ENCODE peak calls at places on chromosomes 12 and 14, in ten cellular contexts. One of them, this sample, is unnamed.

GRCh38 chr12:10310926-10311705 is 3.4 kb downstream of the KLRD1 start:
- DNase-seq in kidney: no peak
- DNase-seq in HFF-Myc: no peak
- DNase-seq in foreskin fibroblast: no peak
- DNase-seq in fibroblast of pulmonary artery: peak; percentile 53
- DNase-seq in SK-N-SH: no peak
- DNase-seq in uterus: no peak
- DNase-seq in tibial artery: no peak
- DNase-seq in brain microvascular endothelial cell: peak; percentile 16
- DNase-seq in GM13977: no peak
- DNase-seq in this sample: no peak

GRCh38 chr12:72380441-72380840 is 108.3 kb downstream of the TRHDE start:
- DNase-seq in kidney: no peak
- DNase-seq in HFF-Myc: no peak
- DNase-seq in foreskin fibroblast: no peak
- DNase-seq in fibroblast of pulmonary artery: no peak
- DNase-seq in SK-N-SH: no peak
- DNase-seq in uterus: no peak
- DNase-seq in tibial artery: no peak
- DNase-seq in brain microvascular endothelial cell: no peak
- DNase-seq in GM13977: no peak
- DNase-seq in this sample: no peak

GRCh38 chr14:94681300-94682060 is 69.3 kb downstream of the SERPINA3 start:
- DNase-seq in kidney: no peak
- DNase-seq in HFF-Myc: no peak
- DNase-seq in foreskin fibroblast: peak; percentile 20
- DNase-seq in fibroblast of pulmonary artery: peak; percentile 73
- DNase-seq in SK-N-SH: peak; percentile 59
- DNase-seq in uterus: no peak
- DNase-seq in tibial artery: no peak
- DNase-seq in brain microvascular endothelial cell: peak; percentile 60
- DNase-seq in GM13977: no peak
- DNase-seq in this sample: no peak

GRCh38 chr12:95648990-95649791 is 97.9 kb upstream of the USP44 start:
- DNase-seq in kidney: peak; percentile 78
- DNase-seq in HFF-Myc: no peak
- DNase-seq in foreskin fibroblast: peak; percentile 81
- DNase-seq in fibroblast of pulmonary artery: peak; percentile 18
- DNase-seq in SK-N-SH: no peak
- DNase-seq in uterus: no peak
- DNase-seq in tibial artery: no peak
- DNase-seq in brain microvascular endothelial cell: no peak
- DNase-seq in GM13977: no peak
- DNase-seq in this sample: no peak

GRCh38 chr14:34220311-34220710 is 241.7 kb downstream of the SPTSSA start:
- DNase-seq in kidney: no peak
- DNase-seq in HFF-Myc: no peak
- DNase-seq in foreskin fibroblast: no peak
- DNase-seq in fibroblast of pulmonary artery: no peak
- DNase-seq in SK-N-SH: no peak
- DNase-seq in uterus: no peak
- DNase-seq in tibial artery: no peak
- DNase-seq in brain microvascular endothelial cell: no peak
- DNase-seq in GM13977: no peak
- DNase-seq in this sample: no peak

GRCh38 chr14:29521526-29522137 is 406.0 kb downstream of the PRKD1 start:
- DNase-seq in kidney: no peak
- DNase-seq in HFF-Myc: peak; percentile 12
- DNase-seq in foreskin fibroblast: no peak
- DNase-seq in fibroblast of pulmonary artery: peak; percentile 36
- DNase-seq in SK-N-SH: no peak
- DNase-seq in uterus: no peak
- DNase-seq in tibial artery: no peak
- DNase-seq in brain microvascular endothelial cell: no peak
- DNase-seq in GM13977: no peak
- DNase-seq in this sample: no peak

GRCh38 chr12:62621239-62621638 is 154.6 kb downstream of the MON2 start:
- DNase-seq in kidney: no peak
- DNase-seq in HFF-Myc: no peak
- DNase-seq in foreskin fibroblast: no peak
- DNase-seq in fibroblast of pulmonary artery: no peak
- DNase-seq in SK-N-SH: no peak
- DNase-seq in uterus: no peak
- DNase-seq in tibial artery: no peak
- DNase-seq in brain microvascular endothelial cell: no peak
- DNase-seq in GM13977: no peak
- DNase-seq in this sample: no peak

GRCh38 chr12:26939192-26939832 is 1.0 kb downstream of the FGFR1OP2 start:
- DNase-seq in kidney: no peak
- DNase-seq in HFF-Myc: no peak
- DNase-seq in foreskin fibroblast: no peak
- DNase-seq in fibroblast of pulmonary artery: no peak
- DNase-seq in SK-N-SH: no peak
- DNase-seq in uterus: no peak
- DNase-seq in tibial artery: no peak
- DNase-seq in brain microvascular endothelial cell: no peak
- DNase-seq in GM13977: peak; percentile 19
- DNase-seq in this sample: no peak

GRCh38 chr14:101859538-101859902 is 98.0 kb downstream of the PPP2R5C start:
- DNase-seq in kidney: no peak
- DNase-seq in HFF-Myc: no peak
- DNase-seq in foreskin fibroblast: no peak
- DNase-seq in fibroblast of pulmonary artery: no peak
- DNase-seq in SK-N-SH: no peak
- DNase-seq in uterus: no peak
- DNase-seq in tibial artery: no peak
- DNase-seq in brain microvascular endothelial cell: no peak
- DNase-seq in GM13977: no peak
- DNase-seq in this sample: no peak

GRCh38 chr12:40645361-40645760 is 46.9 kb upstream of the CNTN1 start:
- DNase-seq in kidney: no peak
- DNase-seq in HFF-Myc: no peak
- DNase-seq in foreskin fibroblast: no peak
- DNase-seq in fibroblast of pulmonary artery: no peak
- DNase-seq in SK-N-SH: no peak
- DNase-seq in uterus: no peak
- DNase-seq in tibial artery: no peak
- DNase-seq in brain microvascular endothelial cell: no peak
- DNase-seq in GM13977: no peak
- DNase-seq in this sample: no peak

DNA sequence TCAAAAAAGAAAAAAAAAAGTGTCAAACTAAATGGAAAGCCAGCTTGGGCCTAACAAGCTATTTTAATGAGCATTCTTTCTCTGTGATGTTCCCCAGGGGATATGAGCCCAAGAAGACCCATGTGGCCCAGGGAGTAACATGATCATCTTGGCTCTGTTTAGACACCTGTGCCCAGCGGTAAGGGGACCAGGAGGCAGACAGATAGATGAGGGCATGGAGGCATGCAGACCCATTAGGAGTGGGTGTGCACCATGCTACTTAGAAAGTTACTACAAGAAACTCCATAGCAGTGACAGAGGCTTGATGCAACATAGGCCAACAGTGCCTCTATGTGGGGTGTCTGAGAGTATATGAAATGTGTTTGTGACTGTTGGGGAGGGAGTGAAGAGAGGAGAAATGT is 3.1 kb upstream of the CREBL2 start:
- DNase-seq in kidney: no peak
- DNase-seq in HFF-Myc: no peak
- DNase-seq in foreskin fibroblast: no peak
- DNase-seq in fibroblast of pulmonary artery: peak; percentile 21
- DNase-seq in SK-N-SH: no peak
- DNase-seq in uterus: no peak
- DNase-seq in tibial artery: no peak
- DNase-seq in brain microvascular endothelial cell: no peak
- DNase-seq in GM13977: peak; percentile 59
- DNase-seq in this sample: no peak
- TF ChIP-seq CTCF in kidney: no peak
- TF ChIP-seq CTCF in HFF-Myc: no peak
- TF ChIP-seq CTCF in foreskin fibroblast: no peak
- TF ChIP-seq CTCF in fibroblast of pulmonary artery: no peak
- TF ChIP-seq CTCF in SK-N-SH: no peak
- TF ChIP-seq CTCF in uterus: no peak
- TF ChIP-seq CTCF in tibial artery: no peak
- TF ChIP-seq CTCF in brain microvascular endothelial cell: no peak
- TF ChIP-seq CTCF in GM13977: peak; percentile 58
- TF ChIP-seq CTCF in this sample: no peak

GRCh38 chr14:52703664-52704063 is 3.3 kb upstream of the PSMC6 start:
- DNase-seq in kidney: no peak
- DNase-seq in HFF-Myc: no peak
- DNase-seq in foreskin fibroblast: no peak
- DNase-seq in fibroblast of pulmonary artery: no peak
- DNase-seq in SK-N-SH: no peak
- DNase-seq in uterus: no peak
- DNase-seq in tibial artery: no peak
- DNase-seq in brain microvascular endothelial cell: no peak
- DNase-seq in GM13977: no peak
- DNase-seq in this sample: no peak
- TF ChIP-seq CTCF in kidney: no peak
- TF ChIP-seq CTCF in HFF-Myc: no peak
- TF ChIP-seq CTCF in foreskin fibroblast: no peak
- TF ChIP-seq CTCF in fibroblast of pulmonary artery: no peak
- TF ChIP-seq CTCF in SK-N-SH: no peak
- TF ChIP-seq CTCF in uterus: no peak
- TF ChIP-seq CTCF in tibial artery: no peak
- TF ChIP-seq CTCF in brain microvascular endothelial cell: no peak
- TF ChIP-seq CTCF in GM13977: no peak
- TF ChIP-seq CTCF in this sample: no peak

DNA sequence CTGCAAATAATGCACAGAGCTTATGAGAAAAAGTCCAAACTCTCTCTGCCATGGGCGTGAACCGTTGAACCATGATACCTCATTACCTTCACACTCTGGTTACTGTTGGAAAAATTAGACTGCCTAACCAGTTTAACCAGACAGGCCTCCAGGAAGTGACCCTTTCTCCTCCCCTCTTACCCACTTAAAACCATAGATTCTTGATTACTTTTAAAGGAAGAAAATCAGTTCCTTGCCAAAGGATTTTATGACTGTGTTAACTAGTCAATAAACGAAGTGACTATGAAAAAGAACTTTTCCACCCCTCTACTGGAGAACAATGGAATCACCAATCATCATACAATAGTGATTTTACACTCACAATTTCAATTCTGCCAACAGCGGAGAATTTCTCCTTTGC is 254.0 kb upstream of the ATP2B1 start:
- DNase-seq in kidney: no peak
- DNase-seq in HFF-Myc: no peak
- DNase-seq in foreskin fibroblast: no peak
- DNase-seq in fibroblast of pulmonary artery: peak; percentile 15
- DNase-seq in SK-N-SH: no peak
- DNase-seq in uterus: no peak
- DNase-seq in tibial artery: no peak
- DNase-seq in brain microvascular endothelial cell: no peak
- DNase-seq in GM13977: no peak
- DNase-seq in this sample: no peak
- TF ChIP-seq CTCF in kidney: no peak
- TF ChIP-seq CTCF in HFF-Myc: no peak
- TF ChIP-seq CTCF in foreskin fibroblast: no peak
- TF ChIP-seq CTCF in fibroblast of pulmonary artery: peak; percentile 29
- TF ChIP-seq CTCF in SK-N-SH: peak; percentile 44
- TF ChIP-seq CTCF in uterus: no peak
- TF ChIP-seq CTCF in tibial artery: no peak
- TF ChIP-seq CTCF in brain microvascular endothelial cell: peak; percentile 26
- TF ChIP-seq CTCF in GM13977: no peak
- TF ChIP-seq CTCF in this sample: no peak

GRCh38 chr12:7972734-7973488 is 36.9 kb upstream of the SLC2A3 start:
- DNase-seq in kidney: no peak
- DNase-seq in HFF-Myc: no peak
- DNase-seq in foreskin fibroblast: no peak
- DNase-seq in fibroblast of pulmonary artery: no peak
- DNase-seq in SK-N-SH: no peak
- DNase-seq in uterus: no peak
- DNase-seq in tibial artery: no peak
- DNase-seq in brain microvascular endothelial cell: no peak
- DNase-seq in GM13977: no peak
- DNase-seq in this sample: no peak

GRCh38 chr12:7966558-7966957 is 30.6 kb upstream of the SLC2A3 start:
- DNase-seq in kidney: no peak
- DNase-seq in HFF-Myc: no peak
- DNase-seq in foreskin fibroblast: no peak
- DNase-seq in fibroblast of pulmonary artery: peak; percentile 30
- DNase-seq in SK-N-SH: no peak
- DNase-seq in uterus: no peak
- DNase-seq in tibial artery: no peak
- DNase-seq in brain microvascular endothelial cell: peak; percentile 20
- DNase-seq in GM13977: no peak
- DNase-seq in this sample: no peak

DNA sequence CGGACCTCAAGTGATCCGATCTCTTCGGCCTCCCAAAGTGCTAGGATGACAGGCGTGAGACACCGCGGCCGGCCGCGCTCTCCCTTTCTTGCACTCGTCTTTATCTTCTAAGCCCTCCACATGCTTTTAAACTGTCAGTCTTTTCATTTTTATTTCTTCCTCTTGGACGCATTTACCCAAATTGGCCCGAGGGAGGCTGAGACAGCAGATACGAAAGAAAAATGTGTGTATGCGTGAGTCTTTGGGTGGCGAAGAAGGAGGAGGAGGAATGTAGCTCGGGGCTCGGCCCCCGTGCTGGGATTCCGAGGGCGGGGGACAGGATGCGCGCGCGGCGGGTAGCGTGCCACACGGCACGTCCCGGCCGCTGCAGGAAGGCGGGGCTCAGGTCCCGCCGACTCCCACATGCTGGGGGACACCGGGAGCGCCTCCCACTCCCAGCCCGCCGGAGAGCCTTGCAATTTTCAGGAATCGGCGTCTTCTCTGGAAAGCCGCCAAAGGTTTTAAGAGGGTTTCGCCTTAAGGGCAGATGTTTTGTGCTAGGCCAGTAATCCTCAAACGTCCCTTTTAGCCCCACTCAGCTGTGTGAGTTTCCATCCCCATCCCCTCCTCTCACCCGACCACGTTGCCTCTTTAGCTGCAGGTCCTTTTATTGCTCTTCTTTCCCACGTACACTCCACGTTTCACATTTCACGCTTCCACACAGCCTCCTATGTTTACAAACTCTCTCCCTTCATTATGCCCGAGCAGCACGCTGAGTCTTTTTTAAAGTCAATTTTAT is 34.7 kb upstream of the SLC2A3 start:
- DNase-seq in kidney: peak; percentile 98
- DNase-seq in HFF-Myc: peak; percentile 87
- DNase-seq in foreskin fibroblast: peak; percentile 98
- DNase-seq in fibroblast of pulmonary artery: peak; percentile 96
- DNase-seq in SK-N-SH: peak; percentile 86
- DNase-seq in uterus: peak; percentile 90
- DNase-seq in tibial artery: peak; percentile 87
- DNase-seq in brain microvascular endothelial cell: peak; percentile 88
- DNase-seq in GM13977: peak; percentile 77
- DNase-seq in this sample: peak; percentile 62
- TF ChIP-seq CTCF in kidney: no peak
- TF ChIP-seq CTCF in HFF-Myc: no peak
- TF ChIP-seq CTCF in foreskin fibroblast: peak; percentile 5
- TF ChIP-seq CTCF in fibroblast of pulmonary artery: peak; percentile 8
- TF ChIP-seq CTCF in SK-N-SH: peak; percentile 19
- TF ChIP-seq CTCF in uterus: no peak
- TF ChIP-seq CTCF in tibial artery: no peak
- TF ChIP-seq CTCF in brain microvascular endothelial cell: peak; percentile 8
- TF ChIP-seq CTCF in GM13977: no peak
- TF ChIP-seq CTCF in this sample: no peak

GRCh38 chr12:6868211-6869048 is 1.1 kb downstream of the TPI1 start:
- DNase-seq in kidney: peak; percentile 46
- DNase-seq in HFF-Myc: no peak
- DNase-seq in foreskin fibroblast: no peak
- DNase-seq in fibroblast of pulmonary artery: no peak
- DNase-seq in SK-N-SH: no peak
- DNase-seq in uterus: no peak
- DNase-seq in tibial artery: no peak
- DNase-seq in brain microvascular endothelial cell: no peak
- DNase-seq in GM13977: no peak
- DNase-seq in this sample: no peak
- TF ChIP-seq CTCF in kidney: no peak
- TF ChIP-seq CTCF in HFF-Myc: peak; percentile 28
- TF ChIP-seq CTCF in foreskin fibroblast: peak; percentile 16
- TF ChIP-seq CTCF in fibroblast of pulmonary artery: peak; percentile 21
- TF ChIP-seq CTCF in SK-N-SH: peak; percentile 36
- TF ChIP-seq CTCF in uterus: no peak
- TF ChIP-seq CTCF in tibial artery: no peak
- TF ChIP-seq CTCF in brain microvascular endothelial cell: peak; percentile 47
- TF ChIP-seq CTCF in GM13977: no peak
- TF ChIP-seq CTCF in this sample: no peak